ENCODE peak calls at places on chromosomes 7 and 10, in six cellular contexts. One of them, this sample, is unnamed.

GRCh38 chr7:47812460-47813136 is 135.7 kb downstream of the PKD1L1 start:
- DNase-seq in foreskin fibroblast: no peak
- DNase-seq in EH: no peak
- DNase-seq in EL: no peak
- DNase-seq in bronchial epithelial cell: no peak
- DNase-seq in fibroblast of lung: no peak
- DNase-seq in this sample: no peak

GRCh38 chr10:63573068-63573697 is 52.0 kb downstream of the REEP3 start:
- DNase-seq in foreskin fibroblast: peak
- DNase-seq in EH: peak
- DNase-seq in EL: peak
- DNase-seq in bronchial epithelial cell: no peak
- DNase-seq in fibroblast of lung: peak
- DNase-seq in this sample: peak

GRCh38 chr7:105006367-105007139 is 7.5 kb upstream of the KMT2E start:
- DNase-seq in foreskin fibroblast: no peak
- DNase-seq in EH: no peak
- DNase-seq in EL: no peak
- DNase-seq in bronchial epithelial cell: no peak
- DNase-seq in fibroblast of lung: no peak
- DNase-seq in this sample: no peak

GRCh38 chr10:122019414-122019975 is 30.5 kb downstream of the TACC2 start:
- DNase-seq in foreskin fibroblast: no peak
- DNase-seq in EH: no peak
- DNase-seq in EL: no peak
- DNase-seq in bronchial epithelial cell: peak
- DNase-seq in fibroblast of lung: no peak
- DNase-seq in this sample: no peak

GRCh38 chr7:17679427-17679826 is 260.9 kb downstream of the SNX13 start:
- DNase-seq in foreskin fibroblast: peak
- DNase-seq in EH: peak
- DNase-seq in EL: peak
- DNase-seq in bronchial epithelial cell: no peak
- DNase-seq in fibroblast of lung: no peak
- DNase-seq in this sample: no peak

GRCh38 chr10:128885573-128886555 is 581.2 kb upstream of the MGMT start:
- DNase-seq in foreskin fibroblast: no peak
- DNase-seq in EH: no peak
- DNase-seq in EL: no peak
- DNase-seq in bronchial epithelial cell: no peak
- DNase-seq in fibroblast of lung: no peak
- DNase-seq in this sample: no peak

GRCh38 chr10:5575144-5575481 is 50.4 kb downstream of the CALML3 start:
- DNase-seq in foreskin fibroblast: no peak
- DNase-seq in EH: no peak
- DNase-seq in EL: no peak
- DNase-seq in bronchial epithelial cell: no peak
- DNase-seq in fibroblast of lung: no peak
- DNase-seq in this sample: no peak

GRCh38 chr7:133703547-133703946 is 423.6 kb upstream of the LRGUK start:
- DNase-seq in foreskin fibroblast: peak
- DNase-seq in EH: peak
- DNase-seq in EL: peak
- DNase-seq in bronchial epithelial cell: peak
- DNase-seq in fibroblast of lung: peak
- DNase-seq in this sample: peak

GRCh38 chr7:39709768-39710291 is 86.5 kb downstream of the RALA start:
- DNase-seq in foreskin fibroblast: peak
- DNase-seq in EH: peak
- DNase-seq in EL: no peak
- DNase-seq in bronchial epithelial cell: no peak
- DNase-seq in fibroblast of lung: peak
- DNase-seq in this sample: peak

GRCh38 chr10:52779541-52780390 is 7.2 kb upstream of the MBL2 start:
- DNase-seq in foreskin fibroblast: peak
- DNase-seq in EH: peak
- DNase-seq in EL: peak
- DNase-seq in bronchial epithelial cell: peak
- DNase-seq in fibroblast of lung: peak
- DNase-seq in this sample: peak

GRCh38 chr7:108071551-108071950 is 58.6 kb downstream of the LAMB4 start:
- DNase-seq in foreskin fibroblast: no peak
- DNase-seq in EH: no peak
- DNase-seq in EL: no peak
- DNase-seq in bronchial epithelial cell: no peak
- DNase-seq in fibroblast of lung: no peak
- DNase-seq in this sample: no peak

GRCh38 chr7:105234886-105235285 is 153.8 kb downstream of the SRPK2 start:
- DNase-seq in foreskin fibroblast: no peak
- DNase-seq in EH: no peak
- DNase-seq in EL: no peak
- DNase-seq in bronchial epithelial cell: no peak
- DNase-seq in fibroblast of lung: no peak
- DNase-seq in this sample: no peak

GRCh38 chr10:87092861-87093460 is 1.7 kb downstream of the GLUD1 start:
- DNase-seq in foreskin fibroblast: peak
- DNase-seq in EH: peak
- DNase-seq in EL: peak
- DNase-seq in bronchial epithelial cell: peak
- DNase-seq in fibroblast of lung: peak
- DNase-seq in this sample: peak